ENCODE peak calls at places on chromosomes 6 and 20, in eight cellular contexts. D, O, L, N, C, Z, T and F are unnamed samples.

GRCh38 chr6:46736913-46737312 is 1.7 kb upstream of the PLA2G7 start:
- DNase-seq in N (no peak), T (no peak), L (no peak), Z (no peak), D (no peak), O (no peak), C (no peak), F (no peak)

GRCh38 chr20:32621071-32621913 is 36.2 kb upstream of the NOL4L start:
- DNase-seq in O (no peak), N (peak), L (peak), C (no peak), T (no peak), D (no peak), Z (no peak), F (no peak)

GRCh38 chr6:87828044-87828443 is 126.0 kb upstream of the AKIRIN2 start:
- DNase-seq in N (no peak), O (no peak), D (no peak), C (no peak), Z (no peak), T (no peak), L (no peak), F (no peak)

GRCh38 chr6:134903448-134903847 is 46.5 kb downstream of the ALDH8A1 start:
- DNase-seq in D (no peak), T (no peak), Z (no peak), N (peak), C (no peak), O (no peak), L (no peak), F (no peak)

GRCh38 chr20:12077835-12078374 is 160.2 kb downstream of the BTBD3 start:
- DNase-seq in T (no peak), D (no peak), N (no peak), Z (no peak), O (no peak), L (no peak), C (no peak), F (no peak)

GRCh38 chr20:43316271-43316670 is 126.6 kb upstream of the PTPRT start:
- DNase-seq in C (no peak), L (no peak), O (no peak), D (no peak), N (no peak), T (no peak), Z (no peak), F (no peak)

GRCh38 chr20:16801919-16802651 is 53.9 kb downstream of the OTOR start:
- DNase-seq in N (peak), T (no peak), O (no peak), D (peak), L (peak), C (peak), Z (peak), F (no peak)

GRCh38 chr6:163711615-163712568 is 297.4 kb downstream of the QKI start:
- DNase-seq in O (peak), T (peak), Z (no peak), D (no peak), L (no peak), N (no peak), C (peak), F (no peak)

GRCh38 chr6:20540683-20541082 is 6.4 kb downstream of the CDKAL1 start:
- DNase-seq in O (no peak), T (no peak), Z (no peak), N (no peak), L (no peak), C (no peak), D (no peak), F (no peak)

GRCh38 chr6:158225767-158226166 is 57.6 kb downstream of the GTF2H5 start:
- DNase-seq in N (no peak), Z (no peak), D (no peak), T (no peak), O (no peak), C (no peak), L (no peak), F (peak)

GRCh38 chr6:72976389-72976900 is 248.9 kb downstream of the KHDC1L start:
- DNase-seq in C (no peak), N (no peak), L (no peak), O (no peak), Z (no peak), D (no peak), T (no peak), F (no peak)

GRCh38 chr6:169188051-169188863 is 65.4 kb downstream of the THBS2 start:
- DNase-seq in D (peak), O (no peak), N (no peak), C (no peak), T (no peak), Z (no peak), L (no peak), F (peak)

GRCh38 chr6:169810066-169810989 is 58.9 kb downstream of the ERMARD start:
- DNase-seq in C (no peak), O (no peak), L (no peak), T (peak), Z (peak), D (no peak), N (peak), F (peak)

GRCh38 chr6:14781707-14782306 is 464.1 kb upstream of the JARID2 start:
- DNase-seq in O (no peak), Z (no peak), L (peak), C (no peak), D (no peak), T (no peak), N (no peak), F (no peak)

GRCh38 chr6:93721386-93722048 is 302.2 kb upstream of the EPHA7 start:
- DNase-seq in N (peak), O (no peak), C (no peak), L (no peak), T (no peak), D (no peak), Z (no peak), F (no peak)

GRCh38 chr6:140153703-140154102 is 779.3 kb upstream of the CITED2 start:
- DNase-seq in T (no peak), D (no peak), N (no peak), C (no peak), Z (no peak), O (no peak), L (peak), F (no peak)

GRCh38 chr6:163935158-163935762 is 520.7 kb downstream of the QKI start:
- DNase-seq in D (no peak), O (no peak), N (no peak), C (no peak), Z (no peak), T (no peak), L (no peak), F (no peak)

GRCh38 chr6:43575772-43576551 is at the start of the genes POLH and XPO5:
- DNase-seq in T (peak), L (peak), N (peak), Z (peak), C (peak), O (peak), D (peak), F (peak)
- TF ChIP-seq CTCF in T (no peak), L (peak), N (no peak), Z (peak), C (peak), O (no peak), D (no peak), F (peak)

GRCh38 chr6:6559994-6560393 is 28.5 kb upstream of the LY86 start:
- DNase-seq in D (no peak), N (no peak), T (no peak), C (no peak), L (no peak), O (no peak), Z (no peak), F (no peak)

GRCh38 chr6:6564154-6564553 is 24.4 kb upstream of the LY86 start:
- DNase-seq in Z (no peak), L (no peak), N (no peak), T (no peak), C (no peak), O (no peak), D (no peak), F (no peak)

GRCh38 chr6:6557504-6557839 is 31.0 kb upstream of the LY86 start:
- DNase-seq in D (no peak), Z (no peak), T (no peak), C (no peak), O (no peak), N (no peak), L (no peak), F (no peak)

GRCh38 chr6:6557871-6558270 is 30.6 kb upstream of the LY86 start:
- DNase-seq in L (no peak), Z (no peak), O (no peak), D (no peak), N (no peak), T (no peak), C (no peak), F (no peak)

DNA sequence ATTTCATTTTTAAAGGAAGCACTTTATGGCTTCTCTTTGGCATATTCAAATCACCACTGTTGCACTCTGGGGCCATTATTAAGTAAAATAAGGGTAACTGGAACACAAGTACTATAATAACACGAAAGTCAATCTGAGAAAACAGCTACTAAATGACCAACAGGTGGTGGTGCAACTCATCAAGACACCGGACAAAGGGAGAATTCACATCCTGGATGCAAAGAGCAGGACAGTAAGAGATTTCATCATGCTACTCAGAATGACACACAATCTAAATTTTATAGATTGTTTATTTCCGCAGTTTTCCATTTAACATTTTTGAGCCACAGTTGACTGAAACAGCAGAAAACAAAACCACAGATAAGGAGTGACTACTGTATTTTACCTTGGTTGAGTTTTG is 27.6 kb upstream of the LY86 start:
- DNase-seq in T (no peak), N (no peak), L (no peak), C (no peak), Z (no peak), D (no peak), O (no peak), F (no peak)
- TF ChIP-seq CTCF in T (no peak), N (no peak), L (no peak), C (no peak), Z (no peak), D (no peak), O (no peak), F (no peak)

GRCh38 chr20:4233520-4233919 is 218.2 kb upstream of the RNF24 start:
- DNase-seq in Z (no peak), D (no peak), T (no peak), O (no peak), C (no peak), N (no peak), L (peak), F (no peak)
- TF ChIP-seq CTCF in Z (no peak), D (no peak), T (no peak), O (no peak), C (no peak), N (no peak), L (peak), F (no peak)

GRCh38 chr6:132188865-132189264 is 212.4 kb downstream of the MOXD1 start:
- DNase-seq in D (no peak), Z (no peak), N (no peak), O (no peak), T (no peak), C (no peak), L (no peak), F (no peak)

GRCh38 chr6:132194529-132194928 is 206.7 kb downstream of the MOXD1 start:
- DNase-seq in L (no peak), D (no peak), C (no peak), N (no peak), O (no peak), T (no peak), Z (no peak), F (no peak)

GRCh38 chr6:132190097-132190814 is 211.0 kb downstream of the MOXD1 start:
- DNase-seq in Z (no peak), O (no peak), D (no peak), C (no peak), L (no peak), N (no peak), T (no peak), F (no peak)

GRCh38 chr6:132190815-132191175 is 210.5 kb downstream of the MOXD1 start:
- DNase-seq in N (no peak), D (no peak), O (no peak), Z (no peak), C (no peak), L (no peak), T (no peak), F (no peak)

DNA sequence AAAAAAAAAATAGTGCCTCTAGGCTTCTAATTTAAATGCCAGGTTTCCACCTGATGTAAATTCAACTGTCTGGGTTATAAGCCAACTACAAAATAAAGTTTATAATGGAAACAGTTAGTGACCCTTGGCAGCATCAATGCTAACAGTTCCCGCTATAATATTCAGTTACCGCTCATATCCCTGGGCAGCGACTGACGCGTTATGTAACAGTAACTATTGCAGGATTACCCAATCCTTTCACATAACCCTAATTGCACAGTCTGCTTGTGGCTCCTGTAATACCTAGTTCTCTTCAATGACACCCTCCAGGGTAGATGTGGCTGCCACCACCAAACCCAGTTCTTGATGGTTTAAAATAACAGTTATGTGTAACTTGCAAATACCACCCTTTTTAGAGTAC is 208.6 kb downstream of the MOXD1 start:
- DNase-seq in C (no peak), N (no peak), O (no peak), L (no peak), T (no peak), D (no peak), Z (no peak), F (no peak)
- TF ChIP-seq CTCF in C (no peak), N (no peak), O (no peak), L (no peak), T (no peak), D (no peak), Z (no peak), F (no peak)

GRCh38 chr6:98847767-98848538 is 13.6 kb downstream of the POU3F2 start:
- DNase-seq in Z (no peak), O (no peak), T (no peak), D (no peak), C (no peak), L (no peak), N (peak), F (peak)
- TF ChIP-seq CTCF in Z (no peak), O (no peak), T (no peak), D (no peak), C (no peak), L (no peak), N (peak), F (no peak)

GRCh38 chr20:9974324-9974723 is 60.5 kb upstream of the ANKEF1 start:
- DNase-seq in Z (no peak), O (no peak), L (no peak), T (no peak), N (no peak), C (no peak), D (no peak), F (no peak)
- TF ChIP-seq CTCF in Z (no peak), O (no peak), L (no peak), T (no peak), N (no peak), C (no peak), D (no peak), F (no peak)

GRCh38 chr6:30238178-30238795 is 25.1 kb upstream of the TRIM26 start:
- DNase-seq in N (peak), D (peak), O (no peak), T (no peak), Z (peak), C (no peak), L (peak), F (no peak)
- TF ChIP-seq CTCF in N (peak), D (peak), O (no peak), T (no peak), Z (peak), C (peak), L (peak), F (peak)

DNA sequence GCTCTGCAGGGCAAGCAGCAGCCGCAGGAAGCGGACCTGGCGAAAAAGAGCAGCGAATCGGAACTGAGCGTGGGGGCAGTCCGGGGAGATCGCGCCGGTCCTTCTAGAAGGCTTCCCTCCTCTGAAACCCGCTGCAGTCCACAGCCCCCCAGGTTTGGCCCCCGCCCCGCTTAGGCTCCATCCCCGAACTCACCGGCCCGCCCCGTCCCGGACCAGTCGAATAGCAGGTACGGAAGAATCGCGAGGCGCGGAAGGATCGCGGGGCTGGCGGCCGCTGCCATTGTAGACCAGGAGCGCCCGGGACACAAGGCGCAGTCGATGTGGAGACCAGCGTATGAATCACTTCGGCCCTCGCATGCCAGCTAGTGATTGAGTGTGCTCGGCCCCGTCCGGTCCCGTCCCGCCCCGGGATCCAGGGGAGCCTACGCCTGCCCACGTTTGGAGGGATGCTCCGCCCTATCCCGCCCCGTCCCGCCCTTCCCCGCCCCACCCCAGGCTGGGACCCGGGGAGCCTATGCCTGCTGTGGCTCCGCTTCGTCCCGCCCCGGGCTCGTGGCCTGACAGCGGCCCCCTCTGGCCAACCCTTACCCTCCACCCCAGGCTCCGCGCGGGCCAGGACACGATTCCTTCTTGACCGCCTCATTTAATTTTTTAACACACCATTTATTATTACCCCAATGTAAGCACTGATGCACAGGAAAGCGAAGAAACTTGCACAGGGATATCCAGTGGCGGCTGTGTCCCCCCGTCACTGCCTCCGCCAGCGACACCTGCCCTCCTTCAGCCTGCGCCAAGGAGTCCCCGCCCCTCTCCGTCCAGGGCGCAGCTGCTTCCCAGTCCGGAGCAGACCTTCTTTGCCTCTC is at the start of gene ULBP3:
- DNase-seq in N (peak), T (peak), O (peak), C (peak), Z (peak), D (peak), L (peak), F (peak)
- TF ChIP-seq CTCF in N (peak), T (no peak), O (no peak), C (peak), Z (no peak), D (no peak), L (peak), F (peak)

GRCh38 chr20:9884666-9885065 is 45.8 kb upstream of the PAK5 start:
- DNase-seq in T (no peak), L (no peak), Z (no peak), N (no peak), O (no peak), C (no peak), D (no peak), F (no peak)

GRCh38 chr20:9878096-9878495 is 39.2 kb upstream of the PAK5 start:
- DNase-seq in C (no peak), L (no peak), Z (no peak), N (no peak), O (no peak), T (no peak), D (no peak), F (no peak)

GRCh38 chr20:9886227-9886626 is 47.4 kb upstream of the PAK5 start:
- DNase-seq in Z (no peak), N (no peak), T (no peak), C (no peak), D (no peak), L (no peak), O (no peak), F (no peak)

GRCh38 chr20:9889270-9889981 is 50.5 kb upstream of the PAK5 start:
- DNase-seq in N (no peak), C (no peak), T (no peak), O (no peak), Z (no peak), D (no peak), L (no peak), F (no peak)

DNA sequence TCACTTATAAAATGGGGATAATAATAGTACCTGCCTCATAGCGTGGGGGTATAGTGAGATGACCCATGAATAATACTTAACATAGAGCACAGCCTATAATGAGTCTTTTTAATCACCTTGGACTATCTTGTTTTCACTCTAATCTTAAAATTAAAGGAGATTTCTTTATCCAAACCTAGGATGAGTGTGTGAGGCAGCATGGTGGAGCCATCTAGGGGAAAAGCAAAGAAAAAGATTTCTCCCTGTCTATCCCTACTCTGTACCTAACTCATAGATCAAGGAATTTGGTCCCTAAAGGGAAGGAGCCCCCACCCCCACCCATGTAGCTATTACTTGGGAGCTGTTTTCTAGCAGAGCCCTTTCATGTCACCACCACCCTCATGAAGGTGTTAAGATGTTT is 45.2 kb upstream of the PAK5 start:
- DNase-seq in L (no peak), D (no peak), Z (peak), O (no peak), N (peak), T (no peak), C (no peak), F (no peak)
- TF ChIP-seq CTCF in L (no peak), D (no peak), Z (no peak), O (no peak), N (peak), T (no peak), C (no peak), F (peak)